ENCODE peak calls at places on chromosome 18, in seven cellular contexts. Y is left colon; F is stimulated activated CD4-positive, alpha-beta T cell treated with anti-CD3 and anti-CD28 coated beads, Interleukin-4, amount 100 ng/mL, for 1 hour; T is activated naive CD8-positive, alpha-beta T cell treated with anti-CD3 and anti-CD28 coated beads for 36 hours; O is stimulated activated naive CD8-positive, alpha-beta T cell treated with anti-CD3 and anti-CD28 coated beads, Interleukin-15, Interleukin-2, amounts not matched to agents 100 U/mL and 50 U/mL, for 24 hours; X is T-helper 1 cell; H is posterior vena cava. Z is an unnamed sample.

GRCh38 chr18:68376931-68377330 is 338.0 kb downstream of the TMX3 start:
- DNase-seq in T (no peak), Y (no peak), F (no peak), O (no peak), H (no peak), X (no peak), Z (no peak)

GRCh38 chr18:3051718-3052410 is 38.9 kb upstream of the LPIN2 start:
- DNase-seq in T (no peak), F (no peak), H (no peak), Y (peak; percentile 72), O (no peak), X (peak; percentile 46), Z (no peak)

GRCh38 chr18:54033087-54033486 is 191.4 kb downstream of the MBD2 start:
- DNase-seq in O (no peak), T (no peak), X (no peak), H (no peak), Y (no peak), F (no peak), Z (no peak)

GRCh38 chr18:25125670-25126069 is 226.3 kb downstream of the ZNF521 start:
- DNase-seq in F (no peak), O (no peak), Y (no peak), X (no peak), T (no peak), H (no peak), Z (no peak)

GRCh38 chr18:54094474-54094873 is 130.0 kb downstream of the MBD2 start:
- DNase-seq in F (no peak), H (no peak), O (no peak), X (no peak), Y (no peak), T (no peak), Z (no peak)

GRCh38 chr18:22710628-22711380 is 222.3 kb upstream of the RBBP8 start:
- DNase-seq in X (no peak), F (no peak), H (peak; percentile 85), Y (peak; percentile 48), O (no peak), T (no peak), Z (peak; percentile 11)

GRCh38 chr18:47986724-47987455 is 56.4 kb upstream of the SMAD2 start:
- DNase-seq in F (no peak), T (no peak), O (no peak), Y (no peak), X (no peak), H (no peak), Z (no peak)

GRCh38 chr18:76465630-76466409 is 29.2 kb downstream of the ZNF516 start:
- DNase-seq in O (no peak), F (no peak), X (no peak), Y (no peak), T (no peak), H (no peak), Z (no peak)

GRCh38 chr18:33928226-33928625 is 296.5 kb downstream of the NOL4 start:
- DNase-seq in X (no peak), F (no peak), T (no peak), H (no peak), Y (no peak), O (no peak), Z (no peak)

GRCh38 chr18:13026583-13027270 is 35.6 kb downstream of the CEP192 start:
- DNase-seq in O (no peak), Y (no peak), F (no peak), X (no peak), T (no peak), H (no peak), Z (peak; percentile 76)